ENCODE peak calls at places on chromosomes 1 and 21, in nine cellular contexts. O is non-pigmented ciliary epithelial cell; C is CD8-positive, alpha-beta T cell; U is stimulated activated CD4-positive, alpha-beta T cell treated with anti-CD3 and anti-CD28 coated beads, TNF-alpha, amount 100 ng/mL, for 24 hours; E is dorsolateral prefrontal cortex; Y is fibroblast of lung; P is activated T-helper 2 cell treated with anti-CD3 and anti-CD28 coated beads, Interferon-gamma antibody, Interleukin-2, Interleukin-4, amounts not matched to agents 10 μg/mL and 5 μg/mL and 100 μg/mL, durations not matched to agents 14 hours and 24 hours and 36 hours; I is WTC11; R is nucleus accumbens. F is an unnamed sample.

GRCh38 chr1:17347769-17348592 is 24.0 kb upstream of the PADI6 start:
- DNase-seq in E (no peak), Y (peak; percentile 69), O (no peak), C (no peak), I (no peak), R (no peak), P (no peak), U (no peak), F (no peak)

GRCh38 chr1:209155556-209155955 is 428.0 kb upstream of the CAMK1G start:
- DNase-seq in O (no peak), P (no peak), E (no peak), Y (peak; percentile 17), U (no peak), R (no peak), I (no peak), C (no peak), F (no peak)

GRCh38 chr1:110485725-110486124 is 33.2 kb downstream of the KCNA10 start:
- DNase-seq in I (no peak), E (no peak), C (no peak), R (no peak), Y (no peak), P (no peak), O (no peak), U (no peak), F (no peak)

GRCh38 chr1:79726321-79726720 is 719.8 kb upstream of the ADGRL4 start:
- DNase-seq in Y (peak; percentile 52), O (no peak), E (no peak), R (no peak), P (no peak), U (no peak), I (no peak), C (no peak), F (no peak)

GRCh38 chr1:234529661-234530237 is 50.8 kb upstream of the TARBP1 start:
- DNase-seq in C (no peak), P (no peak), O (no peak), U (no peak), Y (peak; percentile 74), I (no peak), E (no peak), R (no peak), F (no peak)

GRCh38 chr1:161013591-161014513 is 7.1 kb downstream of the F11R start:
- DNase-seq in R (no peak), E (peak; percentile 49), C (peak; percentile 70), U (peak; percentile 26), O (peak; percentile 52), P (peak; percentile 62), Y (peak; percentile 60), I (peak; percentile 79), F (no peak)

GRCh38 chr1:172662464-172663109 is 3.7 kb downstream of the FASLG start:
- DNase-seq in O (peak; percentile 89), R (no peak), U (peak; percentile 79), P (peak; percentile 80), C (peak; percentile 88), Y (peak; percentile 89), I (no peak), E (no peak), F (no peak)

GRCh38 chr1:62712625-62713243 is 24.5 kb upstream of the DOCK7 start:
- DNase-seq in R (no peak), O (no peak), C (no peak), P (no peak), U (no peak), E (no peak), I (no peak), Y (no peak), F (no peak)

GRCh38 chr1:9292361-9293240 is at the start of gene SPSB1:
- DNase-seq in P (peak; percentile 55), O (no peak), C (peak; percentile 65), Y (peak; percentile 77), E (peak; percentile 64), U (no peak), I (peak; percentile 60), R (peak; percentile 77), F (no peak)

GRCh38 chr1:154682252-154682651 is 74.3 kb upstream of the ADAR start:
- DNase-seq in Y (no peak), C (no peak), U (no peak), O (no peak), P (no peak), E (no peak), I (no peak), R (no peak), F (no peak)

GRCh38 chr21:32426592-32427051 is 14.1 kb downstream of the EVA1C start:
- DNase-seq in R (peak; percentile 35), O (no peak), Y (peak; percentile 87), P (no peak), E (no peak), I (no peak), C (no peak), U (no peak), F (no peak)

GRCh38 chr1:95154096-95154495 is 36.9 kb downstream of the TLCD4 start:
- DNase-seq in Y (no peak), P (no peak), E (no peak), C (no peak), O (no peak), R (no peak), U (no peak), I (no peak), F (no peak)

GRCh38 chr1:2564815-2565415 is 8.7 kb downstream of the TNFRSF14 start:
- DNase-seq in P (no peak), I (no peak), E (no peak), C (no peak), R (no peak), O (no peak), U (no peak), Y (no peak), F (no peak)

GRCh38 chr1:232980336-232980978 is 30.0 kb downstream of the NTPCR start:
- DNase-seq in I (peak; percentile 33), C (no peak), R (peak; percentile 39), E (no peak), U (no peak), Y (peak; percentile 61), P (no peak), O (no peak), F (peak; percentile 22)

GRCh38 chr1:27719286-27720251 is 6.2 kb upstream of the FAM76A start:
- DNase-seq in O (no peak), R (no peak), U (no peak), Y (no peak), I (no peak), C (no peak), E (no peak), P (no peak), F (no peak)

GRCh38 chr1:36248250-36248894 is 24.1 kb downstream of the THRAP3 start:
- DNase-seq in O (peak; percentile 74), Y (peak; percentile 89), C (no peak), R (no peak), E (no peak), I (no peak), U (no peak), P (no peak), F (no peak)

GRCh38 chr1:57206038-57206437 is 217.8 kb downstream of the DAB1 start:
- DNase-seq in Y (peak; percentile 6), U (no peak), I (no peak), O (no peak), R (no peak), E (no peak), P (no peak), C (no peak), F (no peak)

GRCh38 chr1:28632560-28632959 is 10.3 kb downstream of the TAF12 start:
- DNase-seq in R (no peak), C (no peak), P (no peak), Y (no peak), U (no peak), I (no peak), E (no peak), O (no peak), F (no peak)

GRCh38 chr1:202069670-202070069 is 53.0 kb upstream of the GPR37L1 start:
- DNase-seq in O (no peak), Y (no peak), C (no peak), R (no peak), U (no peak), P (no peak), E (no peak), I (no peak), F (no peak)

GRCh38 chr1:47709302-47710074 is 271.6 kb downstream of the FOXD2 start:
- DNase-seq in C (no peak), E (no peak), Y (no peak), O (no peak), P (no peak), U (no peak), I (peak; percentile 67), R (no peak), F (no peak)

GRCh38 chr21:33608559-33608958 is 20.1 kb upstream of the DONSON start:
- DNase-seq in P (no peak), E (no peak), O (peak; percentile 18), I (no peak), Y (peak; percentile 22), C (no peak), R (no peak), U (no peak), F (no peak)

GRCh38 chr1:154213274-154213673 is 7.1 kb upstream of the CFAP141 start:
- DNase-seq in P (no peak), I (no peak), U (no peak), C (no peak), R (no peak), E (no peak), Y (peak; percentile 69), O (no peak), F (no peak)

GRCh38 chr21:20999567-21000169 is 1.5 kb downstream of the NCAM2 start:
- DNase-seq in C (no peak), R (peak; percentile 49), E (no peak), O (no peak), I (peak; percentile 48), P (no peak), Y (peak; percentile 27), U (no peak), F (no peak)

GRCh38 chr1:228863776-228864175 is 128.5 kb downstream of the RHOU start:
- DNase-seq in E (no peak), R (no peak), U (no peak), O (no peak), Y (no peak), P (no peak), C (no peak), I (no peak), F (no peak)

GRCh38 chr1:232686346-232686745 is 56.4 kb upstream of the SIPA1L2 start:
- DNase-seq in P (no peak), C (no peak), E (no peak), R (no peak), U (no peak), O (no peak), I (no peak), Y (peak; percentile 17), F (no peak)

GRCh38 chr1:9294440-9294773 is 1.7 kb downstream of the SPSB1 start:
- DNase-seq in E (no peak), P (no peak), R (no peak), O (peak; percentile 71), U (no peak), Y (peak; percentile 94), I (no peak), C (no peak), F (no peak)

GRCh38 chr1:23178931-23179330 is 10.3 kb upstream of the LUZP1 start:
- DNase-seq in R (no peak), P (no peak), O (no peak), I (no peak), Y (no peak), E (no peak), C (no peak), U (no peak), F (no peak)

GRCh38 chr1:93579891-93580290 is 101.7 kb downstream of the BCAR3 start:
- DNase-seq in O (peak; percentile 67), R (no peak), Y (peak; percentile 92), E (no peak), C (no peak), I (no peak), U (no peak), P (no peak), F (no peak)

GRCh38 chr1:161725888-161726630 is 4.7 kb downstream of the FCRLB start:
- DNase-seq in Y (peak; percentile 56), E (peak; percentile 75), I (peak; percentile 42), P (peak; percentile 32), C (peak; percentile 37), O (no peak), U (no peak), R (peak; percentile 43), F (no peak)

GRCh38 chr1:209038735-209039134 is 544.8 kb upstream of the CAMK1G start:
- DNase-seq in U (no peak), C (no peak), P (no peak), E (no peak), R (no peak), Y (peak; percentile 13), I (no peak), O (no peak), F (no peak)

GRCh38 chr1:116126281-116126680 is 15.1 kb downstream of the MAB21L3 start:
- DNase-seq in U (no peak), P (no peak), O (no peak), I (no peak), R (no peak), Y (no peak), C (no peak), E (no peak), F (no peak)